ENCODE peak calls at places on chromosomes 6 and 20, in four cellular contexts. V, G, L and X are unnamed samples.

GRCh38 chr6:32973934-32974333 is 5.5 kb downstream of the BRD2 start:
- DNase-seq in V (peak; percentile 49), G (no peak), L (peak; percentile 55), X (no peak)

GRCh38 chr6:79269877-79270276 is 35.4 kb upstream of the HMGN3 start:
- DNase-seq in G (no peak), L (no peak), V (peak; percentile 80), X (no peak)

GRCh38 chr20:10758446-10758845 is 84.6 kb upstream of the JAG1 start:
- DNase-seq in G (no peak), L (no peak), V (no peak), X (no peak)

GRCh38 chr20:18133962-18134361 is 3.7 kb upstream of the KAT14 start:
- DNase-seq in G (no peak), V (no peak), L (no peak), X (peak; percentile 18)

GRCh38 chr6:133761706-133762105 is 127.2 kb upstream of the TCF21 start:
- DNase-seq in L (no peak), V (peak; percentile 64), G (no peak), X (no peak)

GRCh38 chr20:48571945-48572589 is 255.7 kb downstream of the PREX1 start:
- DNase-seq in L (no peak), G (no peak), V (no peak), X (no peak)

GRCh38 chr6:311679-312220 is 19.5 kb downstream of the DUSP22 start:
- DNase-seq in V (no peak), G (no peak), L (no peak), X (no peak)

GRCh38 chr6:134594881-134595280 is 277.0 kb upstream of the SGK1 start:
- DNase-seq in V (no peak), G (no peak), L (no peak), X (no peak)

GRCh38 chr6:71745525-71745924 is 140.8 kb upstream of the RIMS1 start:
- DNase-seq in L (peak; percentile 30), V (no peak), G (no peak), X (no peak)

GRCh38 chr20:50821257-50821921 is 26.5 kb downstream of the BCAS4 start:
- DNase-seq in V (no peak), L (no peak), G (no peak), X (no peak)

GRCh38 chr6:3913077-3913957 is 64.1 kb downstream of the FAM50B start:
- DNase-seq in V (peak; percentile 99), L (no peak), G (no peak), X (no peak)

GRCh38 chr6:14596410-14596809 is 478.8 kb downstream of the CD83 start:
- DNase-seq in L (no peak), G (no peak), V (peak; percentile 88), X (no peak)

GRCh38 chr20:51695574-51696303 is 72.5 kb downstream of the ATP9A start:
- DNase-seq in L (no peak), V (peak; percentile 81), G (no peak), X (no peak)

GRCh38 chr20:44728835-44729342 is 13.7 kb downstream of the CCN5 start:
- DNase-seq in V (peak; percentile 56), G (no peak), L (no peak), X (peak; percentile 74)

GRCh38 chr6:4957521-4958231 is 46.2 kb downstream of the RPP40 start:
- DNase-seq in G (no peak), V (no peak), L (no peak), X (no peak)

GRCh38 chr6:75481936-75482593 is 11.5 kb downstream of the FILIP1 start:
- DNase-seq in L (no peak), V (peak; percentile 63), G (no peak), X (no peak)

GRCh38 chr6:43308101-43308989 is at the start of gene CRIP3:
- DNase-seq in L (peak; percentile 39), G (no peak), V (no peak), X (peak; percentile 50)

GRCh38 chr6:26157838-26158580 is 70.8 kb downstream of the HFE start:
- DNase-seq in G (peak; percentile 69), L (peak; percentile 98), V (peak; percentile 97), X (peak; percentile 76)

GRCh38 chr6:131782764-131783163 is 25.1 kb upstream of the ENPP1 start:
- DNase-seq in V (no peak), L (peak; percentile 14), G (no peak), X (peak; percentile 18)

GRCh38 chr6:41670703-41671360 is 32.6 kb downstream of the MDFI start:
- DNase-seq in V (no peak), G (no peak), L (no peak), X (no peak)

GRCh38 chr6:27630727-27631613 is 158.1 kb upstream of the ZNF184 start:
- DNase-seq in L (no peak), G (no peak), V (peak; percentile 62), X (peak; percentile 8)

GRCh38 chr20:45833030-45833882 is at the start of gene SNX21:
- DNase-seq in G (no peak), V (peak; percentile 92), L (peak; percentile 18), X (peak; percentile 84)

GRCh38 chr6:109373333-109373732 is 8.9 kb downstream of the CD164 start:
- DNase-seq in V (no peak), L (no peak), G (no peak), X (no peak)
- H3K4me3 ChIP-seq in V (no peak overlapping the region), L (no peak overlapping the region), G (no peak overlapping the region), X (no peak overlapping the region)

GRCh38 chr6:111593516-111593824 is 12.2 kb downstream of the TRAF3IP2 start:
- DNase-seq in L (no peak), G (no peak), V (no peak), X (no peak)
- H3K27ac ChIP-seq in L (no peak overlapping the region), G (peak overlapping the region; percentile 21), V (no peak overlapping the region), X (no peak overlapping the region)

DNA sequence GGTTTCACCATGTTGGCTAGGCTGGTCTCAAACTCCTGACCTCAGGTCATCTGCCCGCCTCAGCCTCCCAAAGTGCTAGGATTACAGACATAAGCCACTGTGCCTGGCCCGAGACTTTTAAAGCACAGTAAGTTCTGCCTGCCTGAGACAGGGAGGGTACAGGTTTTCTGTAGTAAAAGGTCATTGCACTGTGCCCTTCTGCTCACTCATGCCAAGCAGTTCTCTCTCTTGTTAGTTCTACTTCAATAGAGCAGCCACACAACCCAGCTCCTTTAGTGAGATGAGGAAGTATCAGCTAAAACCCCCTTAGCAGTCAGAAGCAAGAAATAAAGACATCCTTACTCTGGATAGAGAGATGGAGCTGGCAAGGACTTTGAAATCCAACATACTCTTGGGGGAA is 52.4 kb upstream of the ARMH2 start:
- DNase-seq in G (no peak), V (no peak), L (no peak), X (no peak)
- TF ChIP-seq CTCF in G (no peak), V (no peak), L (no peak), X (no peak)

GRCh38 chr6:34916348-34916967 is 27.4 kb downstream of the ANKS1A start:
- DNase-seq in L (no peak), G (no peak), V (no peak), X (no peak)
- H3K4me3 ChIP-seq in L (no peak overlapping the region), G (no peak overlapping the region), V (no peak overlapping the region), X (no peak overlapping the region)

DNA sequence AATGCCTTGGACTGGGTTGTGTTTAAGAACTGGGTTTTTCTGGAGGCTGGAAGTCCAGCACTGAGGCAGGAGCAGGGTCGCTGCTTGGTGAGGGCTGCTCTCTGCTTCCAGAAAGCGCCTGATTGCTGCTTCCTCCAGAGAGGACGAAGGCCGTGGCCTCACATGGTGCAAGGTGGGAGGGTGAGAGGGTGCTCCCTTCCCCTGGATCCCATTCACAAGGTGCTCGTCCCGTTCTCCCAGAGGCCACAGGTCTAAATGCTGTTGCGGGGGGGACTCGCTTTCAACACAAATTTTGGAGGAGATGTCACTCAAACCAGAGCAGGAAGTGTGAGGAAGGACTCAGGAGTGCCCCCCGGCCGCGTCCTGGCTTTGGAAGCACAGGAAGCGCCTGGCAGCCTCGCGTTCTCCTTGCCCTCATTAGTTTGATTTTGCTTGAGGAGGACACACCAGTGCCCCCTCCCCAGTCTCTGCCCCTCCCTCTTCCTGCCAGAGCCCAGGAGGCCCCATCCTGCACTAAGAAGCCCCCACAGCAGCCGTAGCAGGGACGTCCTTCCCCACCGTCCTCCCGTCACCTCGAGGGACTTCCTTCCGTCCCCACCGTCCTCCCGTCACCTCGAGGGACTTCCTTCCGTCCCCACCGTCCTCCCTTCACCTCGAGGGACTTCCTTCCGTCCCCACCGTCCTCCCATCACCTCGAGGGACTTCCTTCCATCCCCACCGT is 7.7 kb upstream of the NKAIN4 start:
- DNase-seq in V (no peak), G (no peak), L (no peak), X (no peak)
- H3K27ac ChIP-seq in V (no peak overlapping the region), G (no peak overlapping the region), L (no peak overlapping the region), X (no peak overlapping the region)